ENCODE peak calls at places on chromosomes 2 and 18, in seven cellular contexts. One of them, this sample, is unnamed.

GRCh38 chr2:70442301-70443077 is 111.1 kb downstream of the TGFA start:
- DNase-seq in epithelial cell of esophagus: peak
- DNase-seq in spleen: no peak
- DNase-seq in RWPE1: no peak
- DNase-seq in IMR-90: no peak
- DNase-seq in astrocyte of the spinal cord: no peak
- DNase-seq in CD8-positive, alpha-beta T cell: no peak
- DNase-seq in this sample: no peak

GRCh38 chr2:233807966-233808892 is 30.1 kb downstream of the MROH2A start:
- DNase-seq in spleen: peak
- DNase-seq in epithelial cell of esophagus: no peak
- DNase-seq in astrocyte of the spinal cord: no peak
- DNase-seq in CD8-positive, alpha-beta T cell: peak
- DNase-seq in RWPE1: no peak
- DNase-seq in IMR-90: no peak
- DNase-seq in this sample: no peak

GRCh38 chr18:43830905-43831304 is 553.6 kb upstream of the SYT4 start:
- DNase-seq in IMR-90: no peak
- DNase-seq in epithelial cell of esophagus: no peak
- DNase-seq in spleen: no peak
- DNase-seq in RWPE1: no peak
- DNase-seq in astrocyte of the spinal cord: peak
- DNase-seq in CD8-positive, alpha-beta T cell: no peak
- DNase-seq in this sample: no peak

GRCh38 chr18:13264986-13265900 is 46.7 kb downstream of the LDLRAD4 start:
- DNase-seq in CD8-positive, alpha-beta T cell: no peak
- DNase-seq in IMR-90: no peak
- DNase-seq in RWPE1: no peak
- DNase-seq in epithelial cell of esophagus: no peak
- DNase-seq in astrocyte of the spinal cord: no peak
- DNase-seq in spleen: no peak
- DNase-seq in this sample: no peak

GRCh38 chr18:13464432-13465125 is 246.0 kb downstream of the LDLRAD4 start:
- DNase-seq in RWPE1: no peak
- DNase-seq in IMR-90: no peak
- DNase-seq in CD8-positive, alpha-beta T cell: peak
- DNase-seq in spleen: peak
- DNase-seq in epithelial cell of esophagus: no peak
- DNase-seq in astrocyte of the spinal cord: no peak
- DNase-seq in this sample: peak

GRCh38 chr2:32738939-32739338 is 111.1 kb downstream of the TTC27 start:
- DNase-seq in IMR-90: peak
- DNase-seq in astrocyte of the spinal cord: no peak
- DNase-seq in CD8-positive, alpha-beta T cell: no peak
- DNase-seq in epithelial cell of esophagus: no peak
- DNase-seq in spleen: no peak
- DNase-seq in RWPE1: no peak
- DNase-seq in this sample: no peak

GRCh38 chr2:65746919-65747678 is 314.7 kb upstream of the SPRED2 start:
- DNase-seq in epithelial cell of esophagus: no peak
- DNase-seq in IMR-90: no peak
- DNase-seq in CD8-positive, alpha-beta T cell: no peak
- DNase-seq in RWPE1: no peak
- DNase-seq in astrocyte of the spinal cord: peak
- DNase-seq in spleen: no peak
- DNase-seq in this sample: no peak

GRCh38 chr2:8984855-8985254 is 18.6 kb downstream of the MBOAT2 start:
- DNase-seq in astrocyte of the spinal cord: no peak
- DNase-seq in IMR-90: no peak
- DNase-seq in epithelial cell of esophagus: no peak
- DNase-seq in spleen: no peak
- DNase-seq in RWPE1: no peak
- DNase-seq in CD8-positive, alpha-beta T cell: no peak
- DNase-seq in this sample: no peak

GRCh38 chr2:184053326-184053725 is 545.0 kb upstream of the ZNF804A start:
- DNase-seq in CD8-positive, alpha-beta T cell: no peak
- DNase-seq in astrocyte of the spinal cord: peak
- DNase-seq in spleen: no peak
- DNase-seq in RWPE1: peak
- DNase-seq in epithelial cell of esophagus: peak
- DNase-seq in IMR-90: no peak
- DNase-seq in this sample: no peak

GRCh38 chr18:33181016-33181415 is 259.5 kb downstream of the CCDC178 start:
- DNase-seq in astrocyte of the spinal cord: no peak
- DNase-seq in RWPE1: no peak
- DNase-seq in CD8-positive, alpha-beta T cell: no peak
- DNase-seq in spleen: no peak
- DNase-seq in IMR-90: no peak
- DNase-seq in epithelial cell of esophagus: no peak
- DNase-seq in this sample: no peak

GRCh38 chr2:25700221-25700660 is 26.9 kb upstream of the DTNB start:
- DNase-seq in CD8-positive, alpha-beta T cell: peak
- DNase-seq in spleen: no peak
- DNase-seq in epithelial cell of esophagus: peak
- DNase-seq in IMR-90: peak
- DNase-seq in astrocyte of the spinal cord: peak
- DNase-seq in RWPE1: peak
- DNase-seq in this sample: no peak

GRCh38 chr2:29293830-29294438 is 178.7 kb downstream of the CLIP4 start:
- DNase-seq in astrocyte of the spinal cord: peak
- DNase-seq in epithelial cell of esophagus: peak
- DNase-seq in IMR-90: peak
- DNase-seq in CD8-positive, alpha-beta T cell: no peak
- DNase-seq in spleen: no peak
- DNase-seq in RWPE1: peak
- DNase-seq in this sample: peak

GRCh38 chr18:61308009-61308408 is 25.2 kb upstream of the CDH20 start:
- DNase-seq in spleen: no peak
- DNase-seq in IMR-90: no peak
- DNase-seq in CD8-positive, alpha-beta T cell: no peak
- DNase-seq in RWPE1: no peak
- DNase-seq in astrocyte of the spinal cord: peak
- DNase-seq in epithelial cell of esophagus: no peak
- DNase-seq in this sample: no peak

GRCh38 chr2:189175869-189176431 is 3.6 kb downstream of the COL5A2 start:
- DNase-seq in CD8-positive, alpha-beta T cell: no peak
- DNase-seq in epithelial cell of esophagus: no peak
- DNase-seq in astrocyte of the spinal cord: peak
- DNase-seq in spleen: no peak
- DNase-seq in RWPE1: no peak
- DNase-seq in IMR-90: no peak
- DNase-seq in this sample: no peak

GRCh38 chr2:1707771-1708351 is 36.5 kb downstream of the PXDN start:
- DNase-seq in spleen: no peak
- DNase-seq in epithelial cell of esophagus: peak
- DNase-seq in CD8-positive, alpha-beta T cell: no peak
- DNase-seq in IMR-90: peak
- DNase-seq in astrocyte of the spinal cord: peak
- DNase-seq in RWPE1: peak
- DNase-seq in this sample: peak

GRCh38 chr18:46310258-46310657 is 206.1 kb downstream of the HAUS1 start:
- DNase-seq in epithelial cell of esophagus: peak
- DNase-seq in RWPE1: peak
- DNase-seq in astrocyte of the spinal cord: no peak
- DNase-seq in IMR-90: no peak
- DNase-seq in spleen: no peak
- DNase-seq in CD8-positive, alpha-beta T cell: no peak
- DNase-seq in this sample: no peak

GRCh38 chr2:233059797-233060499 is at the start of gene INPP5D:
- DNase-seq in spleen: peak
- DNase-seq in astrocyte of the spinal cord: no peak
- DNase-seq in epithelial cell of esophagus: no peak
- DNase-seq in CD8-positive, alpha-beta T cell: peak
- DNase-seq in RWPE1: no peak
- DNase-seq in IMR-90: no peak
- DNase-seq in this sample: no peak

GRCh38 chr2:120520929-120521912 is 175.3 kb downstream of the INHBB start:
- DNase-seq in epithelial cell of esophagus: peak
- DNase-seq in spleen: peak
- DNase-seq in RWPE1: peak
- DNase-seq in IMR-90: peak
- DNase-seq in CD8-positive, alpha-beta T cell: no peak
- DNase-seq in astrocyte of the spinal cord: peak
- DNase-seq in this sample: peak

GRCh38 chr2:162333968-162334367 is 10.0 kb upstream of the GCA start:
- DNase-seq in epithelial cell of esophagus: peak
- DNase-seq in CD8-positive, alpha-beta T cell: peak
- DNase-seq in RWPE1: peak
- DNase-seq in astrocyte of the spinal cord: no peak
- DNase-seq in spleen: no peak
- DNase-seq in IMR-90: peak
- DNase-seq in this sample: peak

GRCh38 chr2:228039752-228040534 is 141.5 kb downstream of the SPHKAP start:
- DNase-seq in RWPE1: peak
- DNase-seq in epithelial cell of esophagus: peak
- DNase-seq in CD8-positive, alpha-beta T cell: no peak
- DNase-seq in astrocyte of the spinal cord: peak
- DNase-seq in IMR-90: no peak
- DNase-seq in spleen: no peak
- DNase-seq in this sample: no peak

GRCh38 chr2:65256088-65256487 is 28.5 kb downstream of the ACTR2 start:
- DNase-seq in astrocyte of the spinal cord: no peak
- DNase-seq in IMR-90: no peak
- DNase-seq in epithelial cell of esophagus: no peak
- DNase-seq in CD8-positive, alpha-beta T cell: no peak
- DNase-seq in spleen: no peak
- DNase-seq in RWPE1: no peak
- DNase-seq in this sample: no peak

GRCh38 chr2:179856205-179856604 is 5.2 kb downstream of the ZNF385B start:
- DNase-seq in CD8-positive, alpha-beta T cell: no peak
- DNase-seq in astrocyte of the spinal cord: no peak
- DNase-seq in IMR-90: no peak
- DNase-seq in RWPE1: no peak
- DNase-seq in spleen: no peak
- DNase-seq in epithelial cell of esophagus: no peak
- DNase-seq in this sample: no peak

GRCh38 chr18:2656237-2657042 is 914 bp downstream of the SMCHD1 start:
- DNase-seq in IMR-90: peak
- DNase-seq in RWPE1: peak
- DNase-seq in astrocyte of the spinal cord: peak
- DNase-seq in CD8-positive, alpha-beta T cell: peak
- DNase-seq in spleen: peak
- DNase-seq in epithelial cell of esophagus: peak
- DNase-seq in this sample: peak

GRCh38 chr18:48915621-48916425 is 34.9 kb downstream of the SMAD7 start:
- DNase-seq in spleen: no peak
- DNase-seq in IMR-90: peak
- DNase-seq in RWPE1: no peak
- DNase-seq in CD8-positive, alpha-beta T cell: no peak
- DNase-seq in epithelial cell of esophagus: no peak
- DNase-seq in astrocyte of the spinal cord: no peak
- DNase-seq in this sample: no peak

GRCh38 chr18:48914581-48915251 is 36.0 kb downstream of the SMAD7 start:
- DNase-seq in CD8-positive, alpha-beta T cell: no peak
- DNase-seq in astrocyte of the spinal cord: no peak
- DNase-seq in IMR-90: no peak
- DNase-seq in spleen: no peak
- DNase-seq in epithelial cell of esophagus: no peak
- DNase-seq in RWPE1: no peak
- DNase-seq in this sample: no peak

GRCh38 chr18:48913723-48914122 is 37.0 kb downstream of the SMAD7 start:
- DNase-seq in astrocyte of the spinal cord: no peak
- DNase-seq in RWPE1: no peak
- DNase-seq in spleen: no peak
- DNase-seq in epithelial cell of esophagus: no peak
- DNase-seq in IMR-90: no peak
- DNase-seq in CD8-positive, alpha-beta T cell: no peak
- DNase-seq in this sample: no peak

GRCh38 chr18:48910972-48911545 is 39.7 kb downstream of the SMAD7 start:
- DNase-seq in RWPE1: no peak
- DNase-seq in astrocyte of the spinal cord: no peak
- DNase-seq in IMR-90: no peak
- DNase-seq in spleen: no peak
- DNase-seq in epithelial cell of esophagus: no peak
- DNase-seq in CD8-positive, alpha-beta T cell: no peak
- DNase-seq in this sample: no peak

GRCh38 chr18:48913201-48913600 is 37.6 kb downstream of the SMAD7 start:
- DNase-seq in astrocyte of the spinal cord: no peak
- DNase-seq in IMR-90: no peak
- DNase-seq in epithelial cell of esophagus: peak
- DNase-seq in CD8-positive, alpha-beta T cell: peak
- DNase-seq in RWPE1: no peak
- DNase-seq in spleen: peak
- DNase-seq in this sample: no peak
- TF ChIP-seq CTCF in astrocyte of the spinal cord: peak
- TF ChIP-seq CTCF in IMR-90: no peak
- TF ChIP-seq CTCF in epithelial cell of esophagus: peak
- TF ChIP-seq CTCF in CD8-positive, alpha-beta T cell: peak
- TF ChIP-seq CTCF in RWPE1: no peak
- TF ChIP-seq CTCF in spleen: peak
- TF ChIP-seq CTCF in this sample: no peak

DNA sequence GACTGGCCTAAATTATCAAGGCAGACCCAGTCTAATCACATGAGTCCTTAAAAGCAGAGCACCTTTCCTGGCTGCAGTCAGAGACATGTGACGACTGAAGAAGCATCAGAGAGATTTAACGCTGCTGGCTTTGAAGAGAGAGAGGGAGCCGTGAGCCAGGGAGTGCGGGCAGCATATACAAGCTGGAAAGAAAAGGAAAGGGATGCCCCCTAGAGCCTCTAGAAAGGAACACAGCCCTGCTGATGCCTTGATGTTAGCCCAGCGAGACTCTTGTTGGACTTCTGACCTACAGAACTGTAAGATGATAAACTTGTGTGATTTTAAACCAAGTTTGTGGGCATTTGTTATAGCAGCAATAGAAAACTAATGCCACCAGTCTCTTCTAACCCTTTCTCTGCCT is 58.1 kb downstream of the HEATR5B start:
- DNase-seq in astrocyte of the spinal cord: no peak
- DNase-seq in CD8-positive, alpha-beta T cell: no peak
- DNase-seq in epithelial cell of esophagus: peak
- DNase-seq in IMR-90: no peak
- DNase-seq in RWPE1: peak
- DNase-seq in spleen: no peak
- DNase-seq in this sample: peak
- TF ChIP-seq CTCF in astrocyte of the spinal cord: peak
- TF ChIP-seq CTCF in CD8-positive, alpha-beta T cell: no peak
- TF ChIP-seq CTCF in epithelial cell of esophagus: no peak
- TF ChIP-seq CTCF in IMR-90: no peak
- TF ChIP-seq CTCF in RWPE1: no peak
- TF ChIP-seq CTCF in spleen: no peak
- TF ChIP-seq CTCF in this sample: no peak

GRCh38 chr2:86239326-86239725 is 40.1 kb downstream of the MRPL35 start:
- DNase-seq in CD8-positive, alpha-beta T cell: no peak
- DNase-seq in spleen: no peak
- DNase-seq in IMR-90: no peak
- DNase-seq in RWPE1: no peak
- DNase-seq in epithelial cell of esophagus: no peak
- DNase-seq in astrocyte of the spinal cord: no peak
- DNase-seq in this sample: no peak
- TF ChIP-seq CTCF in CD8-positive, alpha-beta T cell: no peak
- TF ChIP-seq CTCF in spleen: no peak
- TF ChIP-seq CTCF in IMR-90: no peak
- TF ChIP-seq CTCF in RWPE1: no peak
- TF ChIP-seq CTCF in epithelial cell of esophagus: no peak
- TF ChIP-seq CTCF in astrocyte of the spinal cord: no peak
- TF ChIP-seq CTCF in this sample: no peak

DNA sequence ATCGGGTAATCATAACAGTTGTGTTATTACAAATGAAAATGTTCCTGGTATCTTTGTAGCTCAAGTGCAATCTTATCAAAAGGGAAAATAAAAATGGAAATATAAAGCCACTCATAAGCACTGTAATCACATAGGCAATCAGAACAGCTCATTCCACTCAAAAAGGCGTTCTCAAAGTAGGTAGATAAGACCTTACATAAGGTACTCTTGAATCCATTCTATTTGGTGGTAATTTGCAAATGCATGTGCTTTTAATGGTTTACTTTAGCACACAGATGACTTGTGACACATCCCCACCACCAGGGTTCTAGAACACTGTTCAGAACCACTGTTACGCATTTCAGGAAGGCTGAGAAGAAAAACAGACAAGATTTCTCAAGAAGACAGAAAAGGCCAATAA is 86.7 kb upstream of the NARS1 start:
- DNase-seq in epithelial cell of esophagus: no peak
- DNase-seq in astrocyte of the spinal cord: no peak
- DNase-seq in spleen: no peak
- DNase-seq in CD8-positive, alpha-beta T cell: no peak
- DNase-seq in RWPE1: no peak
- DNase-seq in IMR-90: no peak
- DNase-seq in this sample: no peak
- TF ChIP-seq CTCF in epithelial cell of esophagus: no peak
- TF ChIP-seq CTCF in astrocyte of the spinal cord: no peak
- TF ChIP-seq CTCF in spleen: no peak
- TF ChIP-seq CTCF in CD8-positive, alpha-beta T cell: no peak
- TF ChIP-seq CTCF in RWPE1: no peak
- TF ChIP-seq CTCF in IMR-90: no peak
- TF ChIP-seq CTCF in this sample: no peak

This sample was measured in endothelial cell.